ENCODE peak calls at places on chromosomes 11 and 22, in ten cellular contexts. B is prostate gland, G is choroid plexus epithelial cell, D is skeletal muscle cell, A is mesenchymal stem cell, V is retinal pigment epithelial cell, W is heart right ventricle, I is bronchial epithelial cell, Z is pancreas, F is dorsolateral prefrontal cortex. L is an unnamed sample.

GRCh38 chr22:42462016-42462415 is 29.8 kb upstream of the NFAM1 start:
- DNase-seq in F (no peak), D (no peak), B (no peak), V (no peak), A (no peak), W (no peak), G (no peak), I (no peak), Z (no peak), L (no peak)

GRCh38 chr11:3143136-3143880 is 21.8 kb downstream of the OSBPL5 start:
- DNase-seq in D (no peak), I (no peak), V (no peak), G (no peak), W (no peak), Z (no peak), B (no peak), F (no peak), A (no peak), L (no peak)

GRCh38 chr11:95922536-95923440 is 1.1 kb downstream of the MTMR2 start:
- DNase-seq in A (peak; percentile 34), W (no peak), F (no peak), Z (no peak), I (peak; percentile 12), B (no peak), D (no peak), G (no peak), V (no peak), L (no peak)

GRCh38 chr11:36130401-36130800 is 158.8 kb downstream of the COMMD9 start:
- DNase-seq in V (no peak), D (peak; percentile 21), Z (no peak), A (no peak), I (peak; percentile 69), B (no peak), W (no peak), F (no peak), G (no peak), L (no peak)

GRCh38 chr22:17368144-17368726 is 1.0 kb upstream of the CECR2 start:
- DNase-seq in Z (no peak), F (no peak), W (no peak), A (no peak), I (no peak), V (no peak), D (no peak), G (peak; percentile 17), B (peak; percentile 19), L (no peak)

GRCh38 chr11:77636738-77637344 is 753 bp downstream of the CLNS1A start:
- DNase-seq in Z (no peak), V (no peak), F (no peak), W (no peak), D (no peak), G (peak; percentile 15), I (no peak), A (peak; percentile 17), B (no peak), L (no peak)

GRCh38 chr11:35383953-35384352 is 35.4 kb downstream of the SLC1A2 start:
- DNase-seq in I (no peak), V (no peak), A (no peak), B (no peak), W (no peak), G (no peak), D (no peak), F (no peak), Z (no peak), L (no peak)

GRCh38 chr22:36775589-36775965 is 342 bp downstream of the IFT27 start:
- DNase-seq in V (no peak), Z (peak; percentile 59), I (no peak), B (peak; percentile 39), F (peak; percentile 54), G (peak; percentile 22), D (no peak), W (peak; percentile 40), A (no peak), L (no peak)

GRCh38 chr22:48488611-48489456 is 1338.8 kb downstream of the BRD1 start:
- DNase-seq in F (peak; percentile 39), G (no peak), A (no peak), W (no peak), V (no peak), B (no peak), I (no peak), D (no peak), Z (no peak), L (no peak)

GRCh38 chr22:48491451-48491941 is 1336.2 kb downstream of the BRD1 start:
- DNase-seq in Z (no peak), B (no peak), W (no peak), I (no peak), F (peak; percentile 40), V (no peak), D (no peak), G (no peak), A (no peak), L (no peak)

GRCh38 chr22:48490513-48491411 is 1336.9 kb downstream of the BRD1 start:
- DNase-seq in A (no peak), W (no peak), Z (no peak), D (no peak), B (no peak), F (peak; percentile 35), G (no peak), I (no peak), V (no peak), L (no peak)

GRCh38 chr22:48488149-48488551 is 1339.5 kb downstream of the BRD1 start:
- DNase-seq in A (no peak), V (no peak), G (no peak), W (no peak), B (no peak), Z (no peak), F (peak; percentile 32), D (no peak), I (no peak), L (no peak)

DNA sequence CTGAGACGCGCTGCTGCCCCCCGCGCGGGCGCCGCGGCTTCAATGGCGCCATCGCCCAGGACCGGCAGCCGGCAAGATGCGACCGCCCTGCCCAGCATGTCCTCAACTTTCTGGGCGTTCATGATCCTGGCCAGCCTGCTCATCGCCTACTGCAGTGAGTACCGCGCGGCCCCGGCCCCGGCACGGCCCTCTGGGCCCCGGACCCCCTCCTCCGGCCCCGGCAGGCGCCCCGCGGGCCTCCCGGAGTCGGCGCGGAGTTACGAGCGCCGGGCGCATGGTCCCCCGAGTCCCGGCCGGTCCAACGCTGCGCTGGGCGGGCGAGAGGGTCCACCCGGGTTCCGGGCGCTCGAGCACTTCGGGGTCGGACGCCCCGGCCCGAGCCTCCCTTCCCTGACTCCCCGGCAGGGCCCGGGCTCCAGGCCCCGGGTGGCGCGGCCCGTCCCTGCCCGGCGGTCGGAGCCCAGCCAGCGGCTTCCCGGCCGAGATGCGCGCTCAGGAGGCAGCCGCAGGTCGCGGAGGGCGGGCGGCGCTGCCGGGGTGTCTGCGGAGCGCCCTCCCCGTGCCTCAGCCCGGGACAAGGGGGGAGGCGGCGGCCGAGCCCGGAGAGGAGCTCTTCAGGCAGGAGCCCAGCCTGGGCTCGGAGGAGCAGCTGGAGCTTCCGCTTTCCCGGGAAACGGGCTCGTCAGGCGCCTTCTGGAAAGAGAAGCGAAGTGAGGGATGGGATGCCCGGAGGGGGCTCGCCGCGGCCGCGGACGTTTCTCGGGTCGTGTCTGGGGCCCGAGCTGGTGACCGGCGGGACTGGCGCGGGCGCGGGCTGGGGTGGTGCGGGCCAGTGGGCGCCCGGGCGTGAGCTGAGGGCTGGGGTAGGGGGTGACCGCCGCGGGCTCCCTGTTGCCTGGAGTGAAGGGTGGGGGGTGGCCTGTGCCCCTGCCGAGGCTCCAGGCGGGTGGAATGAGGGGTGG is 1337.8 kb downstream of the BRD1 start:
- DNase-seq in I (no peak), G (no peak), Z (no peak), F (peak; percentile 41), V (no peak), D (no peak), W (no peak), B (no peak), A (no peak), L (no peak)
- H3K4me3 ChIP-seq in I (no peak overlapping the region), G (no peak overlapping the region), Z (peak overlapping the region; percentile 42), F (peak overlapping the region; percentile 73), V (peak overlapping the region; percentile 10), D (peak overlapping the region; percentile 48), W (peak overlapping the region; percentile 28), B (peak overlapping the region; percentile 39), A (peak overlapping the region; percentile 47), L (peak overlapping the region; percentile 59)

GRCh38 chr11:13941790-13942189 is 20.7 kb upstream of the SPON1 start:
- DNase-seq in D (no peak), Z (no peak), B (no peak), I (no peak), F (no peak), A (no peak), G (no peak), W (no peak), V (no peak), L (no peak)

GRCh38 chr11:13940611-13941256 is 21.8 kb upstream of the SPON1 start:
- DNase-seq in W (no peak), V (no peak), D (no peak), F (no peak), Z (no peak), A (no peak), I (no peak), B (no peak), G (no peak), L (no peak)

GRCh38 chr11:13944016-13944415 is 18.5 kb upstream of the SPON1 start:
- DNase-seq in A (no peak), F (no peak), W (no peak), D (no peak), I (peak; percentile 82), B (no peak), Z (no peak), V (no peak), G (no peak), L (no peak)

GRCh38 chr11:13944801-13945505 is 17.6 kb upstream of the SPON1 start:
- DNase-seq in B (no peak), G (no peak), A (no peak), D (no peak), Z (no peak), I (no peak), V (no peak), W (no peak), F (no peak), L (no peak)

GRCh38 chr11:13942908-13943505 is 19.5 kb upstream of the SPON1 start:
- DNase-seq in I (peak; percentile 77), Z (no peak), A (peak; percentile 44), F (no peak), V (no peak), G (peak; percentile 34), D (no peak), B (no peak), W (no peak), L (no peak)
- H3K4me3 ChIP-seq in I (no peak overlapping the region), Z (no peak overlapping the region), A (no peak overlapping the region), F (no peak overlapping the region), V (no peak overlapping the region), G (no peak overlapping the region), D (no peak overlapping the region), B (no peak overlapping the region), W (no peak overlapping the region), L (no peak overlapping the region)

GRCh38 chr22:32836286-32836859 is 34.9 kb downstream of the TIMP3 start:
- DNase-seq in Z (no peak), I (no peak), A (no peak), D (no peak), W (no peak), B (no peak), G (peak; percentile 49), F (no peak), V (no peak), L (no peak)
- H3K4me3 ChIP-seq in Z (no peak overlapping the region), I (no peak overlapping the region), A (no peak overlapping the region), D (no peak overlapping the region), W (no peak overlapping the region), B (no peak overlapping the region), G (no peak overlapping the region), F (no peak overlapping the region), V (no peak overlapping the region), L (no peak overlapping the region)

DNA sequence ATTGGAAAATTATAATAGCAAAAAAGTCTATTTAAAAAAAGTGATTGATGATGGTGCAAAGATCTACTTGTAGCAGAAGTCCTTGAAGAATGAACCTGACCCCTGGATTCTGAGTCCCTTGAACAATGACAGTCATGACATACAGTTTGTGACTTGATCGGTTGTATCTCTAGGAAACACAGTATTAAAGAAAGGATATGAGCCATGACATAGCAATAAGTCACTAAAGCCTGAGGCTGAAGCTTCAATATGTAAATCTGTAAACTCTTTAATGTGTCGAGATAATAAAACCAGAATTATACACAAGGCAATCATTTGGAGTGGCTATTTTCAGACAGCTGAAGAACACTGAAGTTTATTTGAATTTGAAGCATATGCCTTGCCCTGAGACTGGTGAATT is 911.4 kb upstream of the RAG2 start:
- DNase-seq in D (no peak), I (peak; percentile 55), F (no peak), W (no peak), Z (no peak), G (no peak), V (no peak), B (no peak), A (no peak), L (no peak)
- H3K4me3 ChIP-seq in D (no peak overlapping the region), I (no peak overlapping the region), F (no peak overlapping the region), W (no peak overlapping the region), Z (no peak overlapping the region), G (no peak overlapping the region), V (no peak overlapping the region), B (no peak overlapping the region), A (no peak overlapping the region), L (no peak overlapping the region)

L was measured in astrocyte of the cerebellum.